ENCODE peak calls at places on chromosomes 11 and 22, in six cellular contexts. P, U, T, Y, O and M are unnamed samples.

GRCh38 chr11:130388607-130389205 is 39.7 kb downstream of the ADAMTS8 start:
- DNase-seq in O (no peak), U (no peak), T (no peak), P (no peak), Y (no peak), M (no peak)

GRCh38 chr11:85182437-85183109 is 444.6 kb downstream of the DLG2 start:
- DNase-seq in P (peak; percentile 33), U (no peak), O (peak; percentile 65), Y (peak; percentile 6), T (peak; percentile 75), M (peak; percentile 73)

GRCh38 chr22:19984201-19984753 is 32.3 kb downstream of the ARVCF start:
- DNase-seq in T (peak; percentile 62), U (no peak), Y (peak; percentile 55), P (no peak), O (no peak), M (peak; percentile 60)

GRCh38 chr11:97938789-97939188 is 1082.0 kb upstream of the CNTN5 start:
- DNase-seq in O (peak; percentile 18), T (no peak), Y (no peak), P (no peak), U (no peak), M (no peak)

GRCh38 chr11:7353100-7353499 is 101.4 kb downstream of the SYT9 start:
- DNase-seq in U (peak; percentile 20), T (peak; percentile 55), Y (peak; percentile 3), O (peak; percentile 47), P (peak; percentile 25), M (peak; percentile 10)

GRCh38 chr11:120254788-120255518 is 15.0 kb downstream of the POU2F3 start:
- DNase-seq in Y (no peak), U (no peak), O (no peak), T (no peak), P (peak; percentile 72), M (no peak)

GRCh38 chr11:46554205-46555162 is 39.3 kb downstream of the AMBRA1 start:
- DNase-seq in O (peak; percentile 51), Y (peak; percentile 48), U (no peak), T (peak; percentile 88), P (no peak), M (peak; percentile 55)

GRCh38 chr11:113163291-113164030 is 150.9 kb upstream of the TTC12 start:
- DNase-seq in T (no peak), Y (peak; percentile 33), O (no peak), U (no peak), P (no peak), M (no peak)

GRCh38 chr11:60862171-60862570 is 5.2 kb upstream of the ZP1 start:
- DNase-seq in T (no peak), O (no peak), P (no peak), Y (no peak), U (no peak), M (no peak)

GRCh38 chr11:65887723-65888162 is 528 bp downstream of the FIBP start:
- DNase-seq in T (peak; percentile 54), Y (no peak), U (no peak), P (no peak), O (no peak), M (no peak)

GRCh38 chr11:69949327-69949726 is 128.8 kb upstream of the ANO1 start:
- DNase-seq in Y (peak; percentile 70), T (peak; percentile 99), O (no peak), P (no peak), U (no peak), M (peak; percentile 89)

GRCh38 chr22:47337161-47337621 is 574.7 kb downstream of the TBC1D22A start:
- DNase-seq in U (no peak), P (no peak), T (peak; percentile 88), O (no peak), Y (peak; percentile 34), M (peak; percentile 40)

GRCh38 chr11:6427516-6427915 is 8.6 kb upstream of the APBB1 start:
- DNase-seq in O (peak; percentile 36), U (no peak), T (no peak), P (no peak), Y (no peak), M (no peak)

GRCh38 chr11:30876228-30876627 is 290.1 kb upstream of the MPPED2 start:
- DNase-seq in U (no peak), T (no peak), O (no peak), P (no peak), Y (no peak), M (no peak)

GRCh38 chr11:2562181-2562581 is 117.4 kb downstream of the KCNQ1 start:
- DNase-seq in O (peak; percentile 63), Y (peak; percentile 50), U (peak; percentile 44), T (no peak), P (no peak), M (no peak)

GRCh38 chr11:120336641-120337132 is 474 bp downstream of the ARHGEF12 start:
- DNase-seq in O (no peak), P (no peak), U (peak; percentile 68), T (peak; percentile 43), Y (no peak), M (no peak)

GRCh38 chr11:61968758-61969390 is 1.4 kb upstream of the FTH1 start:
- DNase-seq in T (no peak), O (no peak), Y (no peak), P (no peak), U (no peak), M (no peak)

GRCh38 chr11:100821198-100821597 is 134.1 kb downstream of the ARHGAP42 start:
- DNase-seq in T (peak; percentile 37), P (no peak), U (no peak), O (peak; percentile 64), Y (no peak), M (no peak)

GRCh38 chr11:100825610-100826009 is 138.5 kb downstream of the ARHGAP42 start:
- DNase-seq in O (no peak), Y (no peak), T (no peak), P (no peak), U (no peak), M (no peak)

GRCh38 chr11:100827934-100828661 is 141.0 kb downstream of the ARHGAP42 start:
- DNase-seq in P (peak; percentile 29), T (peak; percentile 97), U (no peak), Y (peak; percentile 25), O (peak; percentile 54), M (peak; percentile 66)

GRCh38 chr11:100823360-100823759 is 136.3 kb downstream of the ARHGAP42 start:
- DNase-seq in U (no peak), Y (no peak), P (no peak), O (no peak), T (no peak), M (no peak)

DNA sequence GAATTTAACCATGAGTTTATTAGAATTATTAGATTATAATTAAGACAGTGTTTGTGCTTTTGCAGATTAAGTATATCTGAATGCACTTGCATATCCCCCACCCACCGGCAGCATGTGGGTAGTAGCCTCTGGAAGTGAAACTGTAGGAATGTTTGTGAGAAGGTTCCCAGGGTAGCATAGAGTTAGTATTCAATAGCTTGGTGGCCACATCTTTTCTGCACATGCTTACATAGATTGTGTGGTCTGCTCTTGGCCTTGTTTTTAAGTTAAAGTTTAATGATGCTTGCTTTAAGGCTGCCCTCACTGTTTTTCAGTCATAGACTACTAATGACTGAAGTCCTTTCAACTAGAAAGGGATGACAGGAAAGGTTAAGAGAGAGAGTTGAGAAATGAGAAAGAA is 137.0 kb downstream of the ARHGAP42 start:
- DNase-seq in O (no peak), U (no peak), P (no peak), Y (no peak), T (no peak), M (no peak)
- H3K27ac ChIP-seq in O (no peak overlapping the region), U (no peak overlapping the region), P (no peak overlapping the region), Y (no peak overlapping the region), T (no peak overlapping the region), M (no peak overlapping the region)

DNA sequence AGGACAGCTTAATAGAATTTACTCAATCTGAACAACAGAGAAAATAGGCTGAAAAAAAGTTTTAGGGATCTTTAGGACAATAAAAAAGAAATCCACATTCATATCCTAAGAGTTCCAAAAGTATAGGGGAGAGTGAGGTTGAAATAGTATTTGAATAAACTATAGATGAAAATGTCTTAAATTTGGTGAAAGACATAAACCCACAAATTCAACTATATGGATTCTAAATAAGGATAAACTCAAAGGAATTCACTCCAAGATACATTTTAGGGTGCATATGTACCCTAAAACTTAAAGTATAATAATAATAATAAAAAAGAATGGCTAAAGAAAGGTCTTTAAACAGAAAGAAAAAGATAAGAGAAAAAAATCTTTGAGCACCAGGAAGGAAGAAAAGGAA is 203.1 kb downstream of the GUCY1A2 start:
- DNase-seq in T (no peak), O (no peak), P (no peak), U (no peak), Y (no peak), M (no peak)
- H3K36me3 ChIP-seq in T (no peaks in the 10 kb centered on the region), O (no peaks in the 10 kb centered on the region), P (no peaks in the 10 kb centered on the region), U (no peaks in the 10 kb centered on the region), Y (no peaks in the 10 kb centered on the region), M (no peaks in the 10 kb centered on the region)

GRCh38 chr22:38167988-38168407 is 13.6 kb downstream of the PLA2G6 start:
- DNase-seq in T (no peak), O (no peak), Y (no peak), U (no peak), P (no peak), M (no peak)

GRCh38 chr22:38165929-38166593 is 15.6 kb downstream of the PLA2G6 start:
- DNase-seq in P (no peak), U (no peak), O (no peak), T (peak; percentile 15), Y (no peak), M (no peak)

GRCh38 chr22:38163844-38164577 is 17.6 kb downstream of the PLA2G6 start:
- DNase-seq in U (no peak), T (no peak), Y (peak; percentile 30), P (no peak), O (no peak), M (no peak)

GRCh38 chr22:38162881-38163843 is 18.5 kb downstream of the PLA2G6 start:
- DNase-seq in P (no peak), O (no peak), T (no peak), Y (no peak), U (no peak), M (no peak)

GRCh38 chr22:38164578-38164953 is 17.1 kb downstream of the PLA2G6 start:
- DNase-seq in Y (no peak), O (no peak), U (no peak), P (no peak), T (no peak), M (no peak)
- H3K27ac ChIP-seq in Y (no peak overlapping the region), O (no peak overlapping the region), U (no peak overlapping the region), P (no peak overlapping the region), T (no peak overlapping the region), M (no peak overlapping the region)

GRCh38 chr22:46079093-46079860 is 71.0 kb upstream of the PPARA start:
- DNase-seq in P (no peak), O (no peak), Y (no peak), T (no peak), U (peak; percentile 39), M (no peak)

GRCh38 chr22:46079861-46080821 is 70.2 kb upstream of the PPARA start:
- DNase-seq in U (peak; percentile 56), T (peak; percentile 79), O (no peak), Y (peak; percentile 79), P (no peak), M (no peak)

GRCh38 chr22:46077669-46078099 is 72.6 kb upstream of the PPARA start:
- DNase-seq in U (peak; percentile 31), O (no peak), Y (no peak), T (no peak), P (no peak), M (no peak)

GRCh38 chr22:46076651-46077339 is 73.5 kb upstream of the PPARA start:
- DNase-seq in P (no peak), U (peak; percentile 50), Y (no peak), T (peak; percentile 71), O (no peak), M (no peak)

GRCh38 chr22:46078241-46079092 is 71.9 kb upstream of the PPARA start:
- DNase-seq in O (no peak), T (peak; percentile 88), P (no peak), Y (peak; percentile 92), U (peak; percentile 75), M (no peak)
- H3K36me3 ChIP-seq in O (no peaks in the 10 kb centered on the region), T (peaks cover 54% of the 10 kb centered on the region), P (no peaks in the 10 kb centered on the region), Y (no peaks in the 10 kb centered on the region), U (peaks cover 29% of the 10 kb centered on the region), M (peaks cover 19% of the 10 kb centered on the region)